ENCODE peak calls at places on chromosomes 3 and 15, in ten cellular contexts. One of them, this sample, is unnamed.

GRCh38 chr15:27820232-27820631 is 278.9 kb downstream of the OCA2 start:
- DNase-seq in prostate gland: no peak
- DNase-seq in right lobe of liver: no peak
- DNase-seq in choroid plexus epithelial cell: peak
- DNase-seq in A549: peak
- DNase-seq in OCI-LY7: no peak
- DNase-seq in breast epithelium: no peak
- DNase-seq in tibial artery: no peak
- DNase-seq in left ventricle myocardium inferior: no peak
- DNase-seq in foreskin fibroblast: peak
- DNase-seq in this sample: no peak

GRCh38 chr3:127637546-127637945 is 8.6 kb downstream of the PODXL2 start:
- DNase-seq in prostate gland: no peak
- DNase-seq in right lobe of liver: no peak
- DNase-seq in choroid plexus epithelial cell: peak
- DNase-seq in A549: no peak
- DNase-seq in OCI-LY7: peak
- DNase-seq in breast epithelium: no peak
- DNase-seq in tibial artery: peak
- DNase-seq in left ventricle myocardium inferior: no peak
- DNase-seq in foreskin fibroblast: peak
- DNase-seq in this sample: no peak

GRCh38 chr15:88954431-88955277 is 41.5 kb upstream of the MFGE8 start:
- DNase-seq in prostate gland: no peak
- DNase-seq in right lobe of liver: no peak
- DNase-seq in choroid plexus epithelial cell: peak
- DNase-seq in A549: no peak
- DNase-seq in OCI-LY7: peak
- DNase-seq in breast epithelium: no peak
- DNase-seq in tibial artery: peak
- DNase-seq in left ventricle myocardium inferior: peak
- DNase-seq in foreskin fibroblast: no peak
- DNase-seq in this sample: peak

GRCh38 chr15:73650387-73651126 is 17.4 kb upstream of the NPTN start:
- DNase-seq in prostate gland: no peak
- DNase-seq in right lobe of liver: no peak
- DNase-seq in choroid plexus epithelial cell: peak
- DNase-seq in A549: no peak
- DNase-seq in OCI-LY7: no peak
- DNase-seq in breast epithelium: no peak
- DNase-seq in tibial artery: no peak
- DNase-seq in left ventricle myocardium inferior: no peak
- DNase-seq in foreskin fibroblast: peak
- DNase-seq in this sample: peak

GRCh38 chr15:81400640-81401236 is 26.7 kb upstream of the TMC3 start:
- DNase-seq in prostate gland: peak
- DNase-seq in right lobe of liver: no peak
- DNase-seq in choroid plexus epithelial cell: peak
- DNase-seq in A549: peak
- DNase-seq in OCI-LY7: peak
- DNase-seq in breast epithelium: no peak
- DNase-seq in tibial artery: no peak
- DNase-seq in left ventricle myocardium inferior: no peak
- DNase-seq in foreskin fibroblast: peak
- DNase-seq in this sample: peak

GRCh38 chr3:74287557-74287956 is 326.9 kb downstream of the CNTN3 start:
- DNase-seq in prostate gland: no peak
- DNase-seq in right lobe of liver: no peak
- DNase-seq in choroid plexus epithelial cell: no peak
- DNase-seq in A549: no peak
- DNase-seq in OCI-LY7: no peak
- DNase-seq in breast epithelium: no peak
- DNase-seq in tibial artery: no peak
- DNase-seq in left ventricle myocardium inferior: no peak
- DNase-seq in foreskin fibroblast: peak
- DNase-seq in this sample: no peak

GRCh38 chr15:64653757-64654156 is 121.6 kb downstream of the RBPMS2 start:
- DNase-seq in prostate gland: no peak
- DNase-seq in right lobe of liver: no peak
- DNase-seq in choroid plexus epithelial cell: peak
- DNase-seq in A549: peak
- DNase-seq in OCI-LY7: peak
- DNase-seq in breast epithelium: no peak
- DNase-seq in tibial artery: no peak
- DNase-seq in left ventricle myocardium inferior: no peak
- DNase-seq in foreskin fibroblast: peak
- DNase-seq in this sample: peak

GRCh38 chr15:67823371-67824156 is 1.7 kb upstream of the SKOR1 start:
- DNase-seq in prostate gland: no peak
- DNase-seq in right lobe of liver: no peak
- DNase-seq in choroid plexus epithelial cell: no peak
- DNase-seq in A549: no peak
- DNase-seq in OCI-LY7: peak
- DNase-seq in breast epithelium: no peak
- DNase-seq in tibial artery: no peak
- DNase-seq in left ventricle myocardium inferior: no peak
- DNase-seq in foreskin fibroblast: no peak
- DNase-seq in this sample: no peak

GRCh38 chr3:89957461-89957860 is 850.0 kb downstream of the EPHA3 start:
- DNase-seq in prostate gland: no peak
- DNase-seq in right lobe of liver: no peak
- DNase-seq in choroid plexus epithelial cell: peak
- DNase-seq in A549: no peak
- DNase-seq in OCI-LY7: no peak
- DNase-seq in breast epithelium: no peak
- DNase-seq in tibial artery: no peak
- DNase-seq in left ventricle myocardium inferior: no peak
- DNase-seq in foreskin fibroblast: peak
- DNase-seq in this sample: peak

GRCh38 chr3:36409862-36410261 is 29.6 kb downstream of the STAC start:
- DNase-seq in prostate gland: no peak
- DNase-seq in right lobe of liver: no peak
- DNase-seq in choroid plexus epithelial cell: no peak
- DNase-seq in A549: no peak
- DNase-seq in OCI-LY7: no peak
- DNase-seq in breast epithelium: no peak
- DNase-seq in tibial artery: no peak
- DNase-seq in left ventricle myocardium inferior: no peak
- DNase-seq in foreskin fibroblast: no peak
- DNase-seq in this sample: no peak

GRCh38 chr3:194119831-194120230 is 16.1 kb upstream of the HES1 start:
- DNase-seq in prostate gland: no peak
- DNase-seq in right lobe of liver: no peak
- DNase-seq in choroid plexus epithelial cell: no peak
- DNase-seq in A549: no peak
- DNase-seq in OCI-LY7: peak
- DNase-seq in breast epithelium: no peak
- DNase-seq in tibial artery: peak
- DNase-seq in left ventricle myocardium inferior: no peak
- DNase-seq in foreskin fibroblast: no peak
- DNase-seq in this sample: no peak

GRCh38 chr3:81910244-81910852 is 148.9 kb upstream of the GBE1 start:
- DNase-seq in prostate gland: peak
- DNase-seq in right lobe of liver: no peak
- DNase-seq in choroid plexus epithelial cell: peak
- DNase-seq in A549: peak
- DNase-seq in OCI-LY7: peak
- DNase-seq in breast epithelium: no peak
- DNase-seq in tibial artery: no peak
- DNase-seq in left ventricle myocardium inferior: no peak
- DNase-seq in foreskin fibroblast: peak
- DNase-seq in this sample: peak

GRCh38 chr15:45704329-45705249 is 69.8 kb downstream of the SQOR start:
- DNase-seq in prostate gland: no peak
- DNase-seq in right lobe of liver: peak
- DNase-seq in choroid plexus epithelial cell: peak
- DNase-seq in A549: no peak
- DNase-seq in OCI-LY7: no peak
- DNase-seq in breast epithelium: no peak
- DNase-seq in tibial artery: no peak
- DNase-seq in left ventricle myocardium inferior: no peak
- DNase-seq in foreskin fibroblast: peak
- DNase-seq in this sample: peak
- TF ChIP-seq CTCF in prostate gland: no peak
- TF ChIP-seq CTCF in right lobe of liver: no peak
- TF ChIP-seq CTCF in choroid plexus epithelial cell: no peak
- TF ChIP-seq CTCF in A549: no peak
- TF ChIP-seq CTCF in OCI-LY7: no peak
- TF ChIP-seq CTCF in breast epithelium: no peak
- TF ChIP-seq CTCF in tibial artery: no peak
- TF ChIP-seq CTCF in left ventricle myocardium inferior: no peak
- TF ChIP-seq CTCF in foreskin fibroblast: no peak
- TF ChIP-seq CTCF in this sample: no peak

GRCh38 chr15:28894631-28895030 is 8.9 kb downstream of the APBA2 start:
- DNase-seq in prostate gland: no peak
- DNase-seq in right lobe of liver: no peak
- DNase-seq in choroid plexus epithelial cell: no peak
- DNase-seq in A549: no peak
- DNase-seq in OCI-LY7: no peak
- DNase-seq in breast epithelium: no peak
- DNase-seq in tibial artery: no peak
- DNase-seq in left ventricle myocardium inferior: no peak
- DNase-seq in foreskin fibroblast: no peak
- DNase-seq in this sample: no peak

GRCh38 chr15:28895146-28895545 is 9.4 kb downstream of the APBA2 start:
- DNase-seq in prostate gland: no peak
- DNase-seq in right lobe of liver: no peak
- DNase-seq in choroid plexus epithelial cell: no peak
- DNase-seq in A549: no peak
- DNase-seq in OCI-LY7: no peak
- DNase-seq in breast epithelium: no peak
- DNase-seq in tibial artery: no peak
- DNase-seq in left ventricle myocardium inferior: no peak
- DNase-seq in foreskin fibroblast: no peak
- DNase-seq in this sample: no peak

GRCh38 chr15:28897861-28898608 is 12.3 kb downstream of the APBA2 start:
- DNase-seq in prostate gland: no peak
- DNase-seq in right lobe of liver: no peak
- DNase-seq in choroid plexus epithelial cell: no peak
- DNase-seq in A549: no peak
- DNase-seq in OCI-LY7: no peak
- DNase-seq in breast epithelium: no peak
- DNase-seq in tibial artery: no peak
- DNase-seq in left ventricle myocardium inferior: no peak
- DNase-seq in foreskin fibroblast: no peak
- DNase-seq in this sample: no peak

GRCh38 chr15:28896944-28897343 is 11.2 kb downstream of the APBA2 start:
- DNase-seq in prostate gland: no peak
- DNase-seq in right lobe of liver: no peak
- DNase-seq in choroid plexus epithelial cell: peak
- DNase-seq in A549: peak
- DNase-seq in OCI-LY7: no peak
- DNase-seq in breast epithelium: no peak
- DNase-seq in tibial artery: no peak
- DNase-seq in left ventricle myocardium inferior: no peak
- DNase-seq in foreskin fibroblast: peak
- DNase-seq in this sample: peak

GRCh38 chr15:28895566-28895965 is 9.8 kb downstream of the APBA2 start:
- DNase-seq in prostate gland: no peak
- DNase-seq in right lobe of liver: no peak
- DNase-seq in choroid plexus epithelial cell: no peak
- DNase-seq in A549: no peak
- DNase-seq in OCI-LY7: no peak
- DNase-seq in breast epithelium: no peak
- DNase-seq in tibial artery: no peak
- DNase-seq in left ventricle myocardium inferior: no peak
- DNase-seq in foreskin fibroblast: no peak
- DNase-seq in this sample: no peak
- H3K4me3 ChIP-seq in prostate gland: no peak
- H3K4me3 ChIP-seq in right lobe of liver: no peak
- H3K4me3 ChIP-seq in choroid plexus epithelial cell: no peak
- H3K4me3 ChIP-seq in A549: no peak
- H3K4me3 ChIP-seq in OCI-LY7: no peak
- H3K4me3 ChIP-seq in breast epithelium: no peak
- H3K4me3 ChIP-seq in tibial artery: no peak
- H3K4me3 ChIP-seq in left ventricle myocardium inferior: no peak
- H3K4me3 ChIP-seq in foreskin fibroblast: no peak
- H3K4me3 ChIP-seq in this sample: no peak

GRCh38 chr3:50627407-50628051 is 10.6 kb downstream of the MAPKAPK3 start:
- DNase-seq in prostate gland: no peak
- DNase-seq in right lobe of liver: no peak
- DNase-seq in choroid plexus epithelial cell: peak
- DNase-seq in A549: peak
- DNase-seq in OCI-LY7: no peak
- DNase-seq in breast epithelium: no peak
- DNase-seq in tibial artery: no peak
- DNase-seq in left ventricle myocardium inferior: peak
- DNase-seq in foreskin fibroblast: peak
- DNase-seq in this sample: peak
- TF ChIP-seq CTCF in prostate gland: no peak
- TF ChIP-seq CTCF in right lobe of liver: no peak
- TF ChIP-seq CTCF in choroid plexus epithelial cell: peak
- TF ChIP-seq CTCF in A549: peak
- TF ChIP-seq CTCF in OCI-LY7: peak
- TF ChIP-seq CTCF in breast epithelium: no peak
- TF ChIP-seq CTCF in tibial artery: no peak
- TF ChIP-seq CTCF in left ventricle myocardium inferior: peak
- TF ChIP-seq CTCF in foreskin fibroblast: peak
- TF ChIP-seq CTCF in this sample: peak

GRCh38 chr3:101423984-101424888 is 88.8 kb downstream of the SENP7 start:
- DNase-seq in prostate gland: no peak
- DNase-seq in right lobe of liver: no peak
- DNase-seq in choroid plexus epithelial cell: no peak
- DNase-seq in A549: no peak
- DNase-seq in OCI-LY7: no peak
- DNase-seq in breast epithelium: no peak
- DNase-seq in tibial artery: no peak
- DNase-seq in left ventricle myocardium inferior: no peak
- DNase-seq in foreskin fibroblast: no peak
- DNase-seq in this sample: no peak
- H3K4me3 ChIP-seq in prostate gland: no peak
- H3K4me3 ChIP-seq in right lobe of liver: no peak
- H3K4me3 ChIP-seq in choroid plexus epithelial cell: no peak
- H3K4me3 ChIP-seq in A549: no peak
- H3K4me3 ChIP-seq in OCI-LY7: no peak
- H3K4me3 ChIP-seq in breast epithelium: no peak
- H3K4me3 ChIP-seq in tibial artery: no peak
- H3K4me3 ChIP-seq in left ventricle myocardium inferior: no peak
- H3K4me3 ChIP-seq in foreskin fibroblast: no peak
- H3K4me3 ChIP-seq in this sample: no peak

GRCh38 chr3:124928333-124929202 is 6.0 kb downstream of the MUC13 start:
- DNase-seq in prostate gland: peak
- DNase-seq in right lobe of liver: peak
- DNase-seq in choroid plexus epithelial cell: peak
- DNase-seq in A549: peak
- DNase-seq in OCI-LY7: peak
- DNase-seq in breast epithelium: peak
- DNase-seq in tibial artery: peak
- DNase-seq in left ventricle myocardium inferior: peak
- DNase-seq in foreskin fibroblast: peak
- DNase-seq in this sample: peak
- TF ChIP-seq CTCF in prostate gland: peak
- TF ChIP-seq CTCF in right lobe of liver: peak
- TF ChIP-seq CTCF in choroid plexus epithelial cell: peak
- TF ChIP-seq CTCF in A549: peak
- TF ChIP-seq CTCF in OCI-LY7: peak
- TF ChIP-seq CTCF in breast epithelium: peak
- TF ChIP-seq CTCF in tibial artery: peak
- TF ChIP-seq CTCF in left ventricle myocardium inferior: peak
- TF ChIP-seq CTCF in foreskin fibroblast: peak
- TF ChIP-seq CTCF in this sample: peak

GRCh38 chr15:95684693-95685115 is 645.8 kb upstream of the NR2F2 start:
- DNase-seq in prostate gland: no peak
- DNase-seq in right lobe of liver: no peak
- DNase-seq in choroid plexus epithelial cell: peak
- DNase-seq in A549: peak
- DNase-seq in OCI-LY7: no peak
- DNase-seq in breast epithelium: no peak
- DNase-seq in tibial artery: no peak
- DNase-seq in left ventricle myocardium inferior: no peak
- DNase-seq in foreskin fibroblast: peak
- DNase-seq in this sample: peak
- H3K4me3 ChIP-seq in prostate gland: no peak
- H3K4me3 ChIP-seq in right lobe of liver: no peak
- H3K4me3 ChIP-seq in choroid plexus epithelial cell: no peak
- H3K4me3 ChIP-seq in A549: no peak
- H3K4me3 ChIP-seq in OCI-LY7: no peak
- H3K4me3 ChIP-seq in breast epithelium: no peak
- H3K4me3 ChIP-seq in tibial artery: no peak
- H3K4me3 ChIP-seq in left ventricle myocardium inferior: no peak
- H3K4me3 ChIP-seq in foreskin fibroblast: no peak
- H3K4me3 ChIP-seq in this sample: no peak